ENCODE peak calls at places on chromosome 15, in ten cellular contexts. One of them, this sample, is unnamed.

GRCh38 chr15:69531302-69532027 is 78.8 kb downstream of the RPLP1 start:
- DNase-seq in RCC 7860: no peak
- DNase-seq in thoracic aorta: no peak
- DNase-seq in stimulated activated CD8-positive, alpha-beta memory T cell treated with anti-CD3 and anti-CD28 coated beads, Interleukin-15, amount 100 ng/mL, for 4 hours: no peak
- DNase-seq in amniotic epithelial cell: peak; percentile 14
- DNase-seq in NCI-H1105 treated with DMSO at 0.1 percent for 48 hours: peak; percentile 74
- DNase-seq in T-helper 1 cell: no peak
- DNase-seq in ACHN: no peak
- DNase-seq in HEK293T: no peak
- DNase-seq in activated T-helper 1 cell treated with Interleukin-2 at 50 U/mL for 16 hours: no peak
- DNase-seq in this sample: no peak

GRCh38 chr15:83983634-83984458 is 251.7 kb upstream of the GOLGA6L4 start:
- DNase-seq in RCC 7860: no peak
- DNase-seq in thoracic aorta: no peak
- DNase-seq in stimulated activated CD8-positive, alpha-beta memory T cell treated with anti-CD3 and anti-CD28 coated beads, Interleukin-15, amount 100 ng/mL, for 4 hours: no peak
- DNase-seq in amniotic epithelial cell: peak; percentile 50
- DNase-seq in NCI-H1105 treated with DMSO at 0.1 percent for 48 hours: no peak
- DNase-seq in T-helper 1 cell: no peak
- DNase-seq in ACHN: no peak
- DNase-seq in HEK293T: no peak
- DNase-seq in activated T-helper 1 cell treated with Interleukin-2 at 50 U/mL for 16 hours: no peak
- DNase-seq in this sample: no peak

GRCh38 chr15:77461486-77461885 is 40.8 kb downstream of the HMG20A start:
- DNase-seq in RCC 7860: no peak
- DNase-seq in thoracic aorta: no peak
- DNase-seq in stimulated activated CD8-positive, alpha-beta memory T cell treated with anti-CD3 and anti-CD28 coated beads, Interleukin-15, amount 100 ng/mL, for 4 hours: no peak
- DNase-seq in amniotic epithelial cell: no peak
- DNase-seq in NCI-H1105 treated with DMSO at 0.1 percent for 48 hours: no peak
- DNase-seq in T-helper 1 cell: no peak
- DNase-seq in ACHN: no peak
- DNase-seq in HEK293T: no peak
- DNase-seq in activated T-helper 1 cell treated with Interleukin-2 at 50 U/mL for 16 hours: no peak
- DNase-seq in this sample: no peak

GRCh38 chr15:25849431-25849921 is 13.7 kb downstream of the ATP10A start:
- DNase-seq in RCC 7860: peak; percentile 60
- DNase-seq in thoracic aorta: no peak
- DNase-seq in stimulated activated CD8-positive, alpha-beta memory T cell treated with anti-CD3 and anti-CD28 coated beads, Interleukin-15, amount 100 ng/mL, for 4 hours: no peak
- DNase-seq in amniotic epithelial cell: peak; percentile 9
- DNase-seq in NCI-H1105 treated with DMSO at 0.1 percent for 48 hours: no peak
- DNase-seq in T-helper 1 cell: no peak
- DNase-seq in ACHN: peak; percentile 59
- DNase-seq in HEK293T: no peak
- DNase-seq in activated T-helper 1 cell treated with Interleukin-2 at 50 U/mL for 16 hours: no peak
- DNase-seq in this sample: no peak

GRCh38 chr15:60044636-60045273 is 40.6 kb downstream of the FOXB1 start:
- DNase-seq in RCC 7860: no peak
- DNase-seq in thoracic aorta: no peak
- DNase-seq in stimulated activated CD8-positive, alpha-beta memory T cell treated with anti-CD3 and anti-CD28 coated beads, Interleukin-15, amount 100 ng/mL, for 4 hours: no peak
- DNase-seq in amniotic epithelial cell: no peak
- DNase-seq in NCI-H1105 treated with DMSO at 0.1 percent for 48 hours: no peak
- DNase-seq in T-helper 1 cell: no peak
- DNase-seq in ACHN: no peak
- DNase-seq in HEK293T: peak; percentile 14
- DNase-seq in activated T-helper 1 cell treated with Interleukin-2 at 50 U/mL for 16 hours: no peak
- DNase-seq in this sample: no peak

GRCh38 chr15:99454941-99455795 is 110.6 kb upstream of the MEF2A start:
- DNase-seq in RCC 7860: peak; percentile 90
- DNase-seq in thoracic aorta: peak; percentile 81
- DNase-seq in stimulated activated CD8-positive, alpha-beta memory T cell treated with anti-CD3 and anti-CD28 coated beads, Interleukin-15, amount 100 ng/mL, for 4 hours: no peak
- DNase-seq in amniotic epithelial cell: peak; percentile 96
- DNase-seq in NCI-H1105 treated with DMSO at 0.1 percent for 48 hours: no peak
- DNase-seq in T-helper 1 cell: no peak
- DNase-seq in ACHN: peak; percentile 88
- DNase-seq in HEK293T: no peak
- DNase-seq in activated T-helper 1 cell treated with Interleukin-2 at 50 U/mL for 16 hours: no peak
- DNase-seq in this sample: no peak

GRCh38 chr15:101463265-101463664 is 26.2 kb downstream of the PCSK6 start:
- DNase-seq in RCC 7860: no peak
- DNase-seq in thoracic aorta: no peak
- DNase-seq in stimulated activated CD8-positive, alpha-beta memory T cell treated with anti-CD3 and anti-CD28 coated beads, Interleukin-15, amount 100 ng/mL, for 4 hours: no peak
- DNase-seq in amniotic epithelial cell: no peak
- DNase-seq in NCI-H1105 treated with DMSO at 0.1 percent for 48 hours: no peak
- DNase-seq in T-helper 1 cell: no peak
- DNase-seq in ACHN: no peak
- DNase-seq in HEK293T: no peak
- DNase-seq in activated T-helper 1 cell treated with Interleukin-2 at 50 U/mL for 16 hours: no peak
- DNase-seq in this sample: no peak

GRCh38 chr15:90892498-90893174 is 8.3 kb downstream of the FES start:
- DNase-seq in RCC 7860: no peak
- DNase-seq in thoracic aorta: no peak
- DNase-seq in stimulated activated CD8-positive, alpha-beta memory T cell treated with anti-CD3 and anti-CD28 coated beads, Interleukin-15, amount 100 ng/mL, for 4 hours: no peak
- DNase-seq in amniotic epithelial cell: no peak
- DNase-seq in NCI-H1105 treated with DMSO at 0.1 percent for 48 hours: no peak
- DNase-seq in T-helper 1 cell: no peak
- DNase-seq in ACHN: no peak
- DNase-seq in HEK293T: no peak
- DNase-seq in activated T-helper 1 cell treated with Interleukin-2 at 50 U/mL for 16 hours: no peak
- DNase-seq in this sample: no peak

GRCh38 chr15:50857763-50858162 is 50.7 kb upstream of the AP4E1 start:
- DNase-seq in RCC 7860: no peak
- DNase-seq in thoracic aorta: no peak
- DNase-seq in stimulated activated CD8-positive, alpha-beta memory T cell treated with anti-CD3 and anti-CD28 coated beads, Interleukin-15, amount 100 ng/mL, for 4 hours: no peak
- DNase-seq in amniotic epithelial cell: no peak
- DNase-seq in NCI-H1105 treated with DMSO at 0.1 percent for 48 hours: no peak
- DNase-seq in T-helper 1 cell: no peak
- DNase-seq in ACHN: no peak
- DNase-seq in HEK293T: no peak
- DNase-seq in activated T-helper 1 cell treated with Interleukin-2 at 50 U/mL for 16 hours: no peak
- DNase-seq in this sample: no peak

GRCh38 chr15:97087337-97087736 is 756.8 kb downstream of the NR2F2 start:
- DNase-seq in RCC 7860: no peak
- DNase-seq in thoracic aorta: no peak
- DNase-seq in stimulated activated CD8-positive, alpha-beta memory T cell treated with anti-CD3 and anti-CD28 coated beads, Interleukin-15, amount 100 ng/mL, for 4 hours: no peak
- DNase-seq in amniotic epithelial cell: no peak
- DNase-seq in NCI-H1105 treated with DMSO at 0.1 percent for 48 hours: no peak
- DNase-seq in T-helper 1 cell: no peak
- DNase-seq in ACHN: no peak
- DNase-seq in HEK293T: no peak
- DNase-seq in activated T-helper 1 cell treated with Interleukin-2 at 50 U/mL for 16 hours: no peak
- DNase-seq in this sample: no peak

GRCh38 chr15:80885180-80885579 is 104.4 kb downstream of the MESD start:
- DNase-seq in RCC 7860: no peak
- DNase-seq in thoracic aorta: no peak
- DNase-seq in stimulated activated CD8-positive, alpha-beta memory T cell treated with anti-CD3 and anti-CD28 coated beads, Interleukin-15, amount 100 ng/mL, for 4 hours: no peak
- DNase-seq in amniotic epithelial cell: no peak
- DNase-seq in NCI-H1105 treated with DMSO at 0.1 percent for 48 hours: no peak
- DNase-seq in T-helper 1 cell: no peak
- DNase-seq in ACHN: no peak
- DNase-seq in HEK293T: no peak
- DNase-seq in activated T-helper 1 cell treated with Interleukin-2 at 50 U/mL for 16 hours: no peak
- DNase-seq in this sample: no peak

GRCh38 chr15:76393614-76394013 is 57.0 kb downstream of the ISL2 start:
- DNase-seq in RCC 7860: peak; percentile 52
- DNase-seq in thoracic aorta: no peak
- DNase-seq in stimulated activated CD8-positive, alpha-beta memory T cell treated with anti-CD3 and anti-CD28 coated beads, Interleukin-15, amount 100 ng/mL, for 4 hours: no peak
- DNase-seq in amniotic epithelial cell: peak; percentile 30
- DNase-seq in NCI-H1105 treated with DMSO at 0.1 percent for 48 hours: peak; percentile 84
- DNase-seq in T-helper 1 cell: no peak
- DNase-seq in ACHN: no peak
- DNase-seq in HEK293T: no peak
- DNase-seq in activated T-helper 1 cell treated with Interleukin-2 at 50 U/mL for 16 hours: no peak
- DNase-seq in this sample: no peak

GRCh38 chr15:69557340-69558137 is 104.9 kb downstream of the RPLP1 start:
- DNase-seq in RCC 7860: peak; percentile 96
- DNase-seq in thoracic aorta: no peak
- DNase-seq in stimulated activated CD8-positive, alpha-beta memory T cell treated with anti-CD3 and anti-CD28 coated beads, Interleukin-15, amount 100 ng/mL, for 4 hours: no peak
- DNase-seq in amniotic epithelial cell: peak; percentile 95
- DNase-seq in NCI-H1105 treated with DMSO at 0.1 percent for 48 hours: peak; percentile 90
- DNase-seq in T-helper 1 cell: no peak
- DNase-seq in ACHN: peak; percentile 94
- DNase-seq in HEK293T: no peak
- DNase-seq in activated T-helper 1 cell treated with Interleukin-2 at 50 U/mL for 16 hours: no peak
- DNase-seq in this sample: no peak